ENCODE peak calls at places on chromosomes 4 and X, in five cellular contexts. W is iPS DF 6.9, I is RCC 7860, H is small intestine, R is pancreas. Q is an unnamed sample.
A peak's percentile ranks its signal among the peaks of the same experiment; 100 is the strongest.

GRCh38 chrX:70664726-70665125 is 220.1 kb downstream of the DLG3 start:
- DNase-seq in W (no peak), H (peak; percentile 10), R (no peak), I (no peak), Q (no peak)

GRCh38 chr4:108483650-108484049 is 136.7 kb upstream of the RPL34 start:
- DNase-seq in R (no peak), H (no peak), I (no peak), W (no peak), Q (no peak)

GRCh38 chrX:22095306-22095705 is 63.2 kb downstream of the PHEX start:
- DNase-seq in W (no peak), H (peak; percentile 55), R (no peak), I (peak; percentile 4), Q (no peak)

GRCh38 chr4:31539279-31540074 is 819.3 kb downstream of the PCDH7 start:
- DNase-seq in R (no peak), I (no peak), H (no peak), W (no peak), Q (no peak)

GRCh38 chr4:116082808-116083366 is 969.5 kb upstream of the NDST4 start:
- DNase-seq in H (no peak), W (no peak), R (no peak), I (no peak), Q (no peak)

GRCh38 chr4:86924805-86925204 is 10.0 kb upstream of the AFF1 start:
- DNase-seq in H (no peak), R (no peak), I (peak; percentile 91), W (no peak), Q (no peak)

GRCh38 chr4:6917445-6918241 is 8.0 kb downstream of the TBC1D14 start:
- DNase-seq in H (peak; percentile 95), W (no peak), R (peak; percentile 76), I (no peak), Q (peak; percentile 96)

GRCh38 chr4:169384741-169385140 is 114.0 kb upstream of the SH3RF1 start:
- DNase-seq in I (no peak), W (no peak), H (no peak), R (no peak), Q (no peak)

GRCh38 chr4:163166041-163166579 is 580 bp downstream of the NAF1 start:
- DNase-seq in H (peak; percentile 54), R (peak; percentile 45), W (no peak), I (no peak), Q (peak; percentile 47)

GRCh38 chr4:7747062-7747385 is 192.6 kb downstream of the AFAP1 start:
- DNase-seq in R (peak; percentile 40), H (no peak), I (no peak), W (no peak), Q (no peak)

GRCh38 chrX:101108293-101108692 is 10.3 kb downstream of the CENPI start:
- DNase-seq in R (no peak), W (no peak), H (no peak), I (no peak), Q (no peak)

GRCh38 chr4:74230902-74231499 is 73.1 kb downstream of the MTHFD2L start:
- DNase-seq in H (peak; percentile 38), R (no peak), W (no peak), I (peak; percentile 89), Q (peak; percentile 52)

GRCh38 chrX:10756365-10756915 is 136.1 kb upstream of the MID1 start:
- DNase-seq in W (no peak), I (peak; percentile 82), R (no peak), H (no peak), Q (no peak)

GRCh38 chr4:82423245-82424054 is 6.8 kb downstream of the HNRNPDL start:
- DNase-seq in R (no peak), H (no peak), I (peak; percentile 80), W (no peak), Q (no peak)

GRCh38 chrX:135295238-135295943 is 13.9 kb upstream of the ETDC start:
- DNase-seq in W (no peak), I (no peak), H (peak; percentile 10), R (peak; percentile 17), Q (no peak)

GRCh38 chr4:148204171-148204570 is 238.0 kb downstream of the NR3C2 start:
- DNase-seq in W (no peak), R (no peak), H (no peak), I (no peak), Q (no peak)

GRCh38 chr4:139794158-139794954 is 128.7 kb downstream of the MGST2 start:
- DNase-seq in W (no peak), H (no peak), I (no peak), R (no peak), Q (no peak)

GRCh38 chrX:111719426-111720210 is 38.6 kb downstream of the ALG13 start:
- DNase-seq in R (no peak), H (peak; percentile 1), I (no peak), W (no peak), Q (no peak)

GRCh38 chrX:48648299-48648698 is 35.3 kb upstream of the WAS start:
- DNase-seq in H (peak; percentile 21), W (peak; percentile 16), I (no peak), R (no peak), Q (peak; percentile 27)

GRCh38 chr4:67198757-67199156 is 346.5 kb downstream of the CENPC start:
- DNase-seq in W (peak; percentile 2), R (no peak), I (peak; percentile 9), H (no peak), Q (no peak)

GRCh38 chr4:94766856-94767255 is 9.1 kb downstream of the BMPR1B start:
- DNase-seq in R (no peak), W (no peak), H (no peak), I (peak; percentile 49), Q (no peak)

GRCh38 chrX:118183606-118184005 is 67.0 kb upstream of the KLHL13 start:
- DNase-seq in W (no peak), H (no peak), R (no peak), I (no peak), Q (no peak)

GRCh38 chrX:39152106-39152649 is 350.9 kb downstream of the MID1IP1 start:
- DNase-seq in H (no peak), W (no peak), R (no peak), I (no peak), Q (peak; percentile 61)

GRCh38 chr4:143554728-143555597 is 41.5 kb downstream of the SMARCA5 start:
- DNase-seq in I (no peak), R (no peak), H (no peak), W (no peak), Q (no peak)

GRCh38 chr4:67288964-67289363 is 256.3 kb downstream of the CENPC start:
- DNase-seq in W (peak; percentile 33), I (no peak), R (no peak), H (no peak), Q (no peak)

GRCh38 chrX:150165776-150166610 is 197.1 kb upstream of the MAMLD1 start:
- DNase-seq in W (no peak), I (no peak), H (no peak), R (no peak), Q (no peak)

GRCh38 chr4:87073187-87073569 is 138.4 kb downstream of the AFF1 start:
- DNase-seq in W (no peak), R (no peak), I (no peak), H (no peak), Q (no peak)

GRCh38 chr4:183110244-183110643 is 11.2 kb downstream of the WWC2 start:
- DNase-seq in R (no peak), I (no peak), H (no peak), W (no peak), Q (no peak)

GRCh38 chr4:61507091-61507490 is 307.0 kb downstream of the ADGRL3 start:
- DNase-seq in W (no peak), H (no peak), R (no peak), I (no peak), Q (no peak)

GRCh38 chrX:13069771-13070410 is 25.5 kb upstream of the FAM9C start:
- DNase-seq in I (no peak), R (no peak), W (no peak), H (no peak), Q (no peak)

GRCh38 chr4:77395481-77395880 is 210.1 kb upstream of the CXCL13 start:
- DNase-seq in H (peak; percentile 75), W (no peak), I (no peak), R (no peak), Q (no peak)

GRCh38 chrX:133444952-133445831 is 29.9 kb upstream of the GPC4 start:
- DNase-seq in I (peak; percentile 4), R (peak; percentile 27), H (peak; percentile 42), W (no peak), Q (no peak)

GRCh38 chrX:1205681-1206611 is 6.5 kb downstream of the CRLF2 start:
- DNase-seq in W (peak; percentile 88), H (peak; percentile 73), I (no peak), R (peak; percentile 41), Q (no peak)

GRCh38 chr4:1570291-1571164 is 113.6 kb downstream of the FAM53A start:
- DNase-seq in H (no peak), W (no peak), I (no peak), R (no peak), Q (no peak)

Q was measured in stomach.